ENCODE peak calls at places on chromosomes 12 and 14, in six cellular contexts. One of them, this sample, is unnamed.
A peak's percentile ranks its signal among the peaks of the same experiment; 100 is the strongest.

GRCh38 chr14:102831163-102831804 is 54.0 kb downstream of the TRAF3 start:
- DNase-seq in stimulated activated CD4-positive, alpha-beta T cell treated with anti-CD3 and anti-CD28 coated beads, Interleukin-15, amount 100 ng/mL, for 1 hour: no peak
- DNase-seq in RCC 7860: no peak
- DNase-seq in kidney tubule cell: no peak
- DNase-seq in fibroblast of the aortic adventitia: no peak
- DNase-seq in GM03348: no peak
- DNase-seq in this sample: no peak

GRCh38 chr12:69084816-69085215 is 151.8 kb upstream of the CPM start:
- DNase-seq in stimulated activated CD4-positive, alpha-beta T cell treated with anti-CD3 and anti-CD28 coated beads, Interleukin-15, amount 100 ng/mL, for 1 hour: no peak
- DNase-seq in fibroblast of the aortic adventitia: no peak
- DNase-seq in RCC 7860: no peak
- DNase-seq in GM03348: no peak
- DNase-seq in kidney tubule cell: no peak
- DNase-seq in this sample: no peak

GRCh38 chr14:50242566-50243288 is 11.3 kb upstream of the SOS2 start:
- DNase-seq in stimulated activated CD4-positive, alpha-beta T cell treated with anti-CD3 and anti-CD28 coated beads, Interleukin-15, amount 100 ng/mL, for 1 hour: no peak
- DNase-seq in GM03348: no peak
- DNase-seq in fibroblast of the aortic adventitia: no peak
- DNase-seq in RCC 7860: no peak
- DNase-seq in kidney tubule cell: no peak
- DNase-seq in this sample: no peak

GRCh38 chr12:75554556-75554880 is 43.1 kb upstream of the KRR1 start:
- DNase-seq in fibroblast of the aortic adventitia: peak; percentile 44
- DNase-seq in RCC 7860: no peak
- DNase-seq in stimulated activated CD4-positive, alpha-beta T cell treated with anti-CD3 and anti-CD28 coated beads, Interleukin-15, amount 100 ng/mL, for 1 hour: no peak
- DNase-seq in GM03348: no peak
- DNase-seq in kidney tubule cell: no peak
- DNase-seq in this sample: no peak

GRCh38 chr12:128930591-128930990 is 77.3 kb downstream of the GLT1D1 start:
- DNase-seq in kidney tubule cell: no peak
- DNase-seq in fibroblast of the aortic adventitia: no peak
- DNase-seq in stimulated activated CD4-positive, alpha-beta T cell treated with anti-CD3 and anti-CD28 coated beads, Interleukin-15, amount 100 ng/mL, for 1 hour: no peak
- DNase-seq in RCC 7860: no peak
- DNase-seq in GM03348: no peak
- DNase-seq in this sample: no peak

GRCh38 chr14:28361486-28361885 is 405.1 kb upstream of the FOXG1 start:
- DNase-seq in stimulated activated CD4-positive, alpha-beta T cell treated with anti-CD3 and anti-CD28 coated beads, Interleukin-15, amount 100 ng/mL, for 1 hour: no peak
- DNase-seq in fibroblast of the aortic adventitia: no peak
- DNase-seq in RCC 7860: no peak
- DNase-seq in GM03348: no peak
- DNase-seq in kidney tubule cell: no peak
- DNase-seq in this sample: no peak

GRCh38 chr12:87981495-87981894 is 47.7 kb downstream of the C12orf50 start:
- DNase-seq in stimulated activated CD4-positive, alpha-beta T cell treated with anti-CD3 and anti-CD28 coated beads, Interleukin-15, amount 100 ng/mL, for 1 hour: no peak
- DNase-seq in kidney tubule cell: no peak
- DNase-seq in GM03348: no peak
- DNase-seq in RCC 7860: no peak
- DNase-seq in fibroblast of the aortic adventitia: peak; percentile 17
- DNase-seq in this sample: no peak

GRCh38 chr14:36514278-36515104 is 5.5 kb downstream of the NKX2-1 start:
- DNase-seq in fibroblast of the aortic adventitia: no peak
- DNase-seq in RCC 7860: no peak
- DNase-seq in stimulated activated CD4-positive, alpha-beta T cell treated with anti-CD3 and anti-CD28 coated beads, Interleukin-15, amount 100 ng/mL, for 1 hour: no peak
- DNase-seq in GM03348: no peak
- DNase-seq in kidney tubule cell: no peak
- DNase-seq in this sample: no peak

GRCh38 chr12:12776261-12776660 is 9.2 kb upstream of the APOLD1 start:
- DNase-seq in RCC 7860: no peak
- DNase-seq in fibroblast of the aortic adventitia: peak; percentile 23
- DNase-seq in kidney tubule cell: peak; percentile 8
- DNase-seq in stimulated activated CD4-positive, alpha-beta T cell treated with anti-CD3 and anti-CD28 coated beads, Interleukin-15, amount 100 ng/mL, for 1 hour: no peak
- DNase-seq in GM03348: no peak
- DNase-seq in this sample: no peak

GRCh38 chr14:60862283-60862682 is 118.6 kb downstream of the TRMT5 start:
- DNase-seq in fibroblast of the aortic adventitia: peak; percentile 64
- DNase-seq in kidney tubule cell: no peak
- DNase-seq in RCC 7860: no peak
- DNase-seq in stimulated activated CD4-positive, alpha-beta T cell treated with anti-CD3 and anti-CD28 coated beads, Interleukin-15, amount 100 ng/mL, for 1 hour: no peak
- DNase-seq in GM03348: no peak
- DNase-seq in this sample: no peak

GRCh38 chr14:61812347-61813100 is 50.3 kb downstream of the SNAPC1 start:
- DNase-seq in fibroblast of the aortic adventitia: no peak
- DNase-seq in RCC 7860: no peak
- DNase-seq in stimulated activated CD4-positive, alpha-beta T cell treated with anti-CD3 and anti-CD28 coated beads, Interleukin-15, amount 100 ng/mL, for 1 hour: no peak
- DNase-seq in GM03348: peak; percentile 40
- DNase-seq in kidney tubule cell: no peak
- DNase-seq in this sample: no peak

GRCh38 chr12:132490481-132491348 is 764 bp downstream of the FBRSL1 start:
- DNase-seq in stimulated activated CD4-positive, alpha-beta T cell treated with anti-CD3 and anti-CD28 coated beads, Interleukin-15, amount 100 ng/mL, for 1 hour: no peak
- DNase-seq in GM03348: peak; percentile 65
- DNase-seq in kidney tubule cell: peak; percentile 33
- DNase-seq in fibroblast of the aortic adventitia: peak; percentile 17
- DNase-seq in RCC 7860: no peak
- DNase-seq in this sample: no peak

GRCh38 chr12:120077260-120077659 is 39.3 kb downstream of the RAB35 start:
- DNase-seq in GM03348: no peak
- DNase-seq in stimulated activated CD4-positive, alpha-beta T cell treated with anti-CD3 and anti-CD28 coated beads, Interleukin-15, amount 100 ng/mL, for 1 hour: no peak
- DNase-seq in fibroblast of the aortic adventitia: no peak
- DNase-seq in RCC 7860: no peak
- DNase-seq in kidney tubule cell: no peak
- DNase-seq in this sample: no peak

This sample was measured in caudate nucleus.